ENCODE peak calls at places on chromosomes 1 and 21, in six cellular contexts. L is ovary, C is AG04450, U is transverse colon, G is ascending aorta, N is fibroblast of lung. B is an unnamed sample.
A peak's percentile ranks its signal among the peaks of the same experiment; 100 is the strongest.

GRCh38 chr1:168752171-168752570 is 23.2 kb upstream of the DPT start:
- DNase-seq in L (no peak), C (no peak), U (peak; percentile 27), G (no peak), N (peak; percentile 50), B (no peak)

GRCh38 chr1:67211589-67212563 is 45.6 kb downstream of the IL23R start:
- DNase-seq in L (no peak), C (no peak), U (peak; percentile 13), G (no peak), N (peak; percentile 23), B (no peak)

GRCh38 chr1:2233468-2233867 is 5.3 kb downstream of the SKI start:
- DNase-seq in L (no peak), C (no peak), U (no peak), G (no peak), N (no peak), B (no peak)

GRCh38 chr1:151494741-151495281 is 16.4 kb upstream of the CGN start:
- DNase-seq in L (no peak), C (no peak), U (no peak), G (no peak), N (peak; percentile 78), B (peak; percentile 32)

GRCh38 chr1:96927125-96927524 is 205.5 kb downstream of the PTBP2 start:
- DNase-seq in L (no peak), C (peak; percentile 23), U (no peak), G (no peak), N (peak; percentile 72), B (no peak)

GRCh38 chr1:31796707-31797106 is 19.1 kb downstream of the SPOCD1 start:
- DNase-seq in L (no peak), C (no peak), U (peak; percentile 2), G (no peak), N (peak; percentile 49), B (no peak)

GRCh38 chr1:110719908-110720307 is 45.2 kb upstream of the KCNA3 start:
- DNase-seq in L (no peak), C (no peak), U (no peak), G (no peak), N (no peak), B (no peak)

GRCh38 chr1:232581932-232582331 is 48.0 kb downstream of the SIPA1L2 start:
- DNase-seq in L (no peak), C (no peak), U (no peak), G (no peak), N (no peak), B (no peak)

GRCh38 chr21:36753556-36753955 is 54.6 kb downstream of the SIM2 start:
- DNase-seq in L (no peak), C (peak; percentile 34), U (no peak), G (no peak), N (peak; percentile 94), B (no peak)

GRCh38 chr1:155334980-155335379 is 14.3 kb downstream of the RUSC1 start:
- DNase-seq in L (no peak), C (no peak), U (no peak), G (no peak), N (no peak), B (no peak)

GRCh38 chr1:202968895-202969295 is 1.8 kb upstream of the CYB5R1 start:
- DNase-seq in L (no peak), C (no peak), U (peak; percentile 50), G (peak; percentile 41), N (peak; percentile 56), B (peak; percentile 76)

GRCh38 chr1:244427647-244428046 is 24.1 kb downstream of the ADSS2 start:
- DNase-seq in L (no peak), C (no peak), U (no peak), G (no peak), N (no peak), B (no peak)

GRCh38 chr1:156942176-156942575 is 21.7 kb downstream of the LRRC71 start:
- DNase-seq in L (no peak), C (no peak), U (no peak), G (no peak), N (no peak), B (no peak)

GRCh38 chr1:4395676-4396075 is 258.7 kb upstream of the AJAP1 start:
- DNase-seq in L (no peak), C (no peak), U (no peak), G (no peak), N (no peak), B (no peak)

GRCh38 chr1:175402336-175402735 is 209.8 kb upstream of the KIAA0040 start:
- DNase-seq in L (no peak), C (no peak), U (no peak), G (no peak), N (no peak), B (no peak)

GRCh38 chr1:230702934-230703678 is 10.8 kb downstream of the AGT start:
- DNase-seq in L (no peak), C (no peak), U (no peak), G (no peak), N (no peak), B (no peak)

GRCh38 chr21:38849776-38850175 is 44.0 kb downstream of the ETS2 start:
- DNase-seq in L (no peak), C (no peak), U (no peak), G (no peak), N (no peak), B (no peak)

GRCh38 chr1:24966121-24966723 is 36.1 kb upstream of the RUNX3 start:
- DNase-seq in L (no peak), C (no peak), U (no peak), G (no peak), N (no peak), B (no peak)

GRCh38 chr1:116556289-116557006 is 14.4 kb downstream of the CD58 start:
- DNase-seq in L (no peak), C (no peak), U (peak; percentile 80), G (peak; percentile 64), N (peak; percentile 99), B (no peak)

GRCh38 chr1:15758537-15758936 is at the start of gene FBLIM1:
- DNase-seq in L (peak; percentile 70), C (no peak), U (no peak), G (no peak), N (peak; percentile 43), B (peak; percentile 87)

GRCh38 chr1:19344372-19344810 is 32.3 kb downstream of the SLC66A1 start:
- DNase-seq in L (peak; percentile 79), C (no peak), U (peak; percentile 63), G (no peak), N (peak; percentile 21), B (peak; percentile 51)

GRCh38 chr1:156901966-156902922 is 8.7 kb downstream of the PEAR1 start:
- DNase-seq in L (no peak), C (no peak), U (no peak), G (no peak), N (no peak), B (no peak)

GRCh38 chr1:118960026-118960561 is 28.0 kb downstream of the TBX15 start:
- DNase-seq in L (no peak), C (no peak), U (no peak), G (no peak), N (no peak), B (no peak)

GRCh38 chr1:6460349-6461236 is 5.4 kb downstream of the TNFRSF25 start:
- DNase-seq in L (no peak), C (no peak), U (no peak), G (no peak), N (no peak), B (no peak)

GRCh38 chr1:110070282-110070967 is at the start of gene ALX3:
- DNase-seq in L (no peak), C (no peak), U (no peak), G (no peak), N (no peak), B (peak; percentile 85)

B was measured in upper lobe of left lung.